ENCODE peak calls at places on chromosomes 2 and 18, in eight cellular contexts. One of them, this sample, is unnamed.
A peak's percentile ranks its signal among the peaks of the same experiment; 100 is the strongest.

GRCh38 chr2:100182494-100183355 is 40.3 kb upstream of the AFF3 start:
- DNase-seq in stomach: no peak
- DNase-seq in IMR-90: peak; percentile 13
- DNase-seq in brain microvascular endothelial cell: no peak
- DNase-seq in A549: no peak
- DNase-seq in psoas muscle: no peak
- DNase-seq in AG04450: no peak
- DNase-seq in heart right ventricle: peak; percentile 47
- DNase-seq in this sample: no peak

GRCh38 chr2:217105733-217106649 is 246.1 kb upstream of the TNP1 start:
- DNase-seq in A549: peak; percentile 86
- DNase-seq in brain microvascular endothelial cell: peak; percentile 88
- DNase-seq in psoas muscle: no peak
- DNase-seq in stomach: no peak
- DNase-seq in IMR-90: peak; percentile 95
- DNase-seq in heart right ventricle: no peak
- DNase-seq in AG04450: peak; percentile 81
- DNase-seq in this sample: peak; percentile 87

GRCh38 chr2:45166229-45166890 is 157.1 kb upstream of the SIX2 start:
- DNase-seq in psoas muscle: no peak
- DNase-seq in stomach: no peak
- DNase-seq in A549: no peak
- DNase-seq in AG04450: no peak
- DNase-seq in heart right ventricle: no peak
- DNase-seq in brain microvascular endothelial cell: no peak
- DNase-seq in IMR-90: no peak
- DNase-seq in this sample: no peak

GRCh38 chr2:222196159-222196558 is 102.6 kb downstream of the PAX3 start:
- DNase-seq in IMR-90: no peak
- DNase-seq in psoas muscle: no peak
- DNase-seq in AG04450: no peak
- DNase-seq in stomach: no peak
- DNase-seq in brain microvascular endothelial cell: no peak
- DNase-seq in A549: no peak
- DNase-seq in heart right ventricle: no peak
- DNase-seq in this sample: no peak

GRCh38 chr2:100240386-100240785 is 81.9 kb downstream of the LONRF2 start:
- DNase-seq in brain microvascular endothelial cell: no peak
- DNase-seq in A549: no peak
- DNase-seq in heart right ventricle: no peak
- DNase-seq in IMR-90: no peak
- DNase-seq in stomach: no peak
- DNase-seq in psoas muscle: no peak
- DNase-seq in AG04450: no peak
- DNase-seq in this sample: no peak

GRCh38 chr2:112996635-112997034 is 8.6 kb upstream of the IL36A start:
- DNase-seq in psoas muscle: no peak
- DNase-seq in stomach: no peak
- DNase-seq in AG04450: no peak
- DNase-seq in heart right ventricle: no peak
- DNase-seq in brain microvascular endothelial cell: no peak
- DNase-seq in IMR-90: no peak
- DNase-seq in A549: no peak
- DNase-seq in this sample: no peak

GRCh38 chr18:44986933-44987332 is 306.2 kb downstream of the SETBP1 start:
- DNase-seq in heart right ventricle: no peak
- DNase-seq in AG04450: no peak
- DNase-seq in brain microvascular endothelial cell: no peak
- DNase-seq in stomach: no peak
- DNase-seq in psoas muscle: no peak
- DNase-seq in A549: no peak
- DNase-seq in IMR-90: no peak
- DNase-seq in this sample: no peak

GRCh38 chr2:198347349-198347748 is 543.0 kb downstream of the PLCL1 start:
- DNase-seq in IMR-90: no peak
- DNase-seq in AG04450: no peak
- DNase-seq in psoas muscle: no peak
- DNase-seq in stomach: no peak
- DNase-seq in brain microvascular endothelial cell: peak; percentile 11
- DNase-seq in A549: no peak
- DNase-seq in heart right ventricle: no peak
- DNase-seq in this sample: no peak

GRCh38 chr2:172551266-172551665 is 4.6 kb upstream of the PDK1 start:
- DNase-seq in psoas muscle: no peak
- DNase-seq in AG04450: no peak
- DNase-seq in IMR-90: peak; percentile 41
- DNase-seq in heart right ventricle: no peak
- DNase-seq in stomach: no peak
- DNase-seq in brain microvascular endothelial cell: no peak
- DNase-seq in A549: no peak
- DNase-seq in this sample: no peak

GRCh38 chr2:173326806-173327205 is 27.9 kb upstream of the CDCA7 start:
- DNase-seq in stomach: no peak
- DNase-seq in brain microvascular endothelial cell: no peak
- DNase-seq in IMR-90: peak; percentile 24
- DNase-seq in heart right ventricle: no peak
- DNase-seq in A549: no peak
- DNase-seq in AG04450: no peak
- DNase-seq in psoas muscle: no peak
- DNase-seq in this sample: no peak

GRCh38 chr18:845152-845819 is 33.2 kb upstream of the YES1 start:
- DNase-seq in brain microvascular endothelial cell: peak; percentile 34
- DNase-seq in A549: peak; percentile 73
- DNase-seq in IMR-90: peak; percentile 63
- DNase-seq in AG04450: no peak
- DNase-seq in stomach: no peak
- DNase-seq in heart right ventricle: peak; percentile 43
- DNase-seq in psoas muscle: no peak
- DNase-seq in this sample: peak; percentile 36

GRCh38 chr2:183927367-183928355 is 670.7 kb upstream of the ZNF804A start:
- DNase-seq in psoas muscle: no peak
- DNase-seq in heart right ventricle: no peak
- DNase-seq in AG04450: no peak
- DNase-seq in A549: no peak
- DNase-seq in stomach: no peak
- DNase-seq in brain microvascular endothelial cell: peak; percentile 89
- DNase-seq in IMR-90: peak; percentile 12
- DNase-seq in this sample: peak; percentile 3

GRCh38 chr2:212929116-212929515 is 222.3 kb downstream of the IKZF2 start:
- DNase-seq in AG04450: no peak
- DNase-seq in brain microvascular endothelial cell: no peak
- DNase-seq in stomach: no peak
- DNase-seq in heart right ventricle: no peak
- DNase-seq in IMR-90: no peak
- DNase-seq in psoas muscle: no peak
- DNase-seq in A549: no peak
- DNase-seq in this sample: peak; percentile 44

GRCh38 chr18:25592804-25593360 is 240.9 kb upstream of the ZNF521 start:
- DNase-seq in brain microvascular endothelial cell: no peak
- DNase-seq in psoas muscle: no peak
- DNase-seq in A549: no peak
- DNase-seq in AG04450: no peak
- DNase-seq in stomach: no peak
- DNase-seq in IMR-90: no peak
- DNase-seq in heart right ventricle: no peak
- DNase-seq in this sample: no peak
- H3K27ac ChIP-seq in brain microvascular endothelial cell: no peak overlapping the region
- H3K27ac ChIP-seq in psoas muscle: no peak overlapping the region
- H3K27ac ChIP-seq in A549: no peak overlapping the region
- H3K27ac ChIP-seq in AG04450: no peak overlapping the region
- H3K27ac ChIP-seq in stomach: no peak overlapping the region
- H3K27ac ChIP-seq in IMR-90: no peak overlapping the region
- H3K27ac ChIP-seq in heart right ventricle: no peak overlapping the region
- H3K27ac ChIP-seq in this sample: no peak overlapping the region

GRCh38 chr2:236661762-236662110 is 92.1 kb downstream of the ACKR3 start:
- DNase-seq in psoas muscle: no peak
- DNase-seq in heart right ventricle: no peak
- DNase-seq in stomach: no peak
- DNase-seq in AG04450: no peak
- DNase-seq in A549: no peak
- DNase-seq in brain microvascular endothelial cell: no peak
- DNase-seq in IMR-90: no peak
- DNase-seq in this sample: no peak
- TF ChIP-seq CTCF in psoas muscle: no peak
- TF ChIP-seq CTCF in heart right ventricle: no peak
- TF ChIP-seq CTCF in stomach: no peak
- TF ChIP-seq CTCF in AG04450: no peak
- TF ChIP-seq CTCF in A549: no peak
- TF ChIP-seq CTCF in brain microvascular endothelial cell: no peak
- TF ChIP-seq CTCF in IMR-90: no peak
- TF ChIP-seq CTCF in this sample: no peak

GRCh38 chr2:190084704-190085103 is 22.2 kb upstream of the MSTN start:
- DNase-seq in psoas muscle: no peak
- DNase-seq in AG04450: no peak
- DNase-seq in stomach: no peak
- DNase-seq in heart right ventricle: no peak
- DNase-seq in IMR-90: no peak
- DNase-seq in A549: no peak
- DNase-seq in brain microvascular endothelial cell: no peak
- DNase-seq in this sample: no peak

GRCh38 chr2:190093793-190094192 is 31.3 kb upstream of the MSTN start:
- DNase-seq in psoas muscle: peak; percentile 15
- DNase-seq in A549: no peak
- DNase-seq in heart right ventricle: peak; percentile 22
- DNase-seq in IMR-90: peak; percentile 38
- DNase-seq in stomach: no peak
- DNase-seq in brain microvascular endothelial cell: no peak
- DNase-seq in AG04450: peak; percentile 2
- DNase-seq in this sample: no peak

GRCh38 chr2:190090148-190090547 is 27.6 kb upstream of the MSTN start:
- DNase-seq in IMR-90: no peak
- DNase-seq in A549: no peak
- DNase-seq in heart right ventricle: no peak
- DNase-seq in psoas muscle: no peak
- DNase-seq in AG04450: no peak
- DNase-seq in brain microvascular endothelial cell: no peak
- DNase-seq in stomach: no peak
- DNase-seq in this sample: no peak

GRCh38 chr2:190094471-190094870 is 31.9 kb upstream of the MSTN start:
- DNase-seq in AG04450: no peak
- DNase-seq in brain microvascular endothelial cell: no peak
- DNase-seq in IMR-90: no peak
- DNase-seq in heart right ventricle: no peak
- DNase-seq in stomach: no peak
- DNase-seq in A549: no peak
- DNase-seq in psoas muscle: no peak
- DNase-seq in this sample: no peak

DNA sequence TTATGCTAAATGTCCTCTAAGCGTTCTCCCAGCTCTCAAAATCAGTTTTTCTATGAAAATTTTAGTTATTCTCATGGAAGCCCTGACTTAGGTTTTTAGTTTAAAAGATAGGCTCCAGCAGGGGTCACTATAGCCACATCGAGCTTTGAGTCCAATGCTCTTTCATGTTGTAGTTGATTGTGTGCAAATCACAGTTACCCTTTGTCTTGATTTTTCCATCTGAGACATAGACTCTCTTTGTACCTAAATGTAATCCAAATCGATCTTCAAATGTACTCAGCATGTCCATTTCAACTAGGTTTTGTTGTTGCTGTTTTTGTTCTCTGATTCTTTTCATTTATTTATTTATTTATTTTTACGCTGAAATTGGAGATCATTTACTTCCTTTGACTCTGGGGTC is 26.4 kb upstream of the MSTN start:
- DNase-seq in IMR-90: peak; percentile 71
- DNase-seq in AG04450: peak; percentile 24
- DNase-seq in A549: peak; percentile 71
- DNase-seq in heart right ventricle: peak; percentile 48
- DNase-seq in brain microvascular endothelial cell: peak; percentile 67
- DNase-seq in psoas muscle: peak; percentile 19
- DNase-seq in stomach: peak; percentile 32
- DNase-seq in this sample: peak; percentile 51
- H3K27ac ChIP-seq in IMR-90: no peak overlapping the region
- H3K27ac ChIP-seq in AG04450: no peak overlapping the region
- H3K27ac ChIP-seq in A549: no peak overlapping the region
- H3K27ac ChIP-seq in heart right ventricle: no peak overlapping the region
- H3K27ac ChIP-seq in brain microvascular endothelial cell: no peak overlapping the region
- H3K27ac ChIP-seq in psoas muscle: no peak overlapping the region
- H3K27ac ChIP-seq in stomach: no peak overlapping the region
- H3K27ac ChIP-seq in this sample: no peak overlapping the region

DNA sequence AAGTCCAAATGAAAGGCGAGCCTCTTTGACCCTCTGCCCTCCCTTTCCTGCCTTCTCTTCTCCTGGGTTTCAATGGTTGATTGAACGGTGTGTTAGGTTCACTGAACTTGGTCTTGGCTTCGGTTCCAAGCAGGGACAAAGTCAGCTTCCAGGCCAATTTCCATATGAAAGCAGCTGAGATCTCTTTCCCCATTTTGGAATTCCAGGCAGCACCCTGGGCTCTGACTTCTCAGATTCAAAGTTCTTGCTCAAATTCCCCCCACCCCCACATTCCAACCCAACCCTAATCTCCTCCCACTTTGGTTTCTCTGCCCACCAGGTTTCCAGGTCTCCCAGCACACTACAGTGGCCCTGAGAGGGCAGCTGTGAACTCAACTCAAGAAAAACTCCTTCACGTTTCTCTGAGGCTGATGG is 231.0 kb downstream of the INSIG2 start:
- DNase-seq in IMR-90: no peak
- DNase-seq in brain microvascular endothelial cell: no peak
- DNase-seq in stomach: no peak
- DNase-seq in AG04450: no peak
- DNase-seq in A549: no peak
- DNase-seq in heart right ventricle: no peak
- DNase-seq in psoas muscle: no peak
- DNase-seq in this sample: no peak
- TF ChIP-seq CTCF in IMR-90: no peak
- TF ChIP-seq CTCF in brain microvascular endothelial cell: no peak
- TF ChIP-seq CTCF in stomach: no peak
- TF ChIP-seq CTCF in AG04450: no peak
- TF ChIP-seq CTCF in A549: no peak
- TF ChIP-seq CTCF in heart right ventricle: no peak
- TF ChIP-seq CTCF in psoas muscle: no peak
- TF ChIP-seq CTCF in this sample: no peak

DNA sequence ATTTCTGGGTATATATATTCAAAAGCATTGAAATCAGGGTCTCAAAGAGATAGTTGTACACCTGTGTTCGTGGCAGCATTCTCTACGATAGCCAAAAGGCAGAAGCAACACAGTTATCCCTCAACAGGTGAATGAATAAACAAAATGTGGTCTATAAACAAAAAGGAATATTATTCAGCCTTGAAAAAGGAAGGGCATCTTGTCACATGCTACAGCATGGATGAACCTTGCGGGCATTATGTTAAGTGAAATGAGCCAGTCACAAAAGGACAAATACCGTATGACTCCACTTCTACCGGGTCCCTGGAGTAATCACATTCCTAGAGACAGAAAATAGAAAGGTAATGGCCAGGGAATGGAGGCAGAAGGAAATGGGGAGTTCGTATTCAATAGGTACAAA is 228.8 kb downstream of the SH3BP4 start:
- DNase-seq in heart right ventricle: no peak
- DNase-seq in psoas muscle: no peak
- DNase-seq in IMR-90: no peak
- DNase-seq in AG04450: no peak
- DNase-seq in brain microvascular endothelial cell: no peak
- DNase-seq in stomach: no peak
- DNase-seq in A549: no peak
- DNase-seq in this sample: no peak
- H3K27ac ChIP-seq in heart right ventricle: no peak overlapping the region
- H3K27ac ChIP-seq in psoas muscle: no peak overlapping the region
- H3K27ac ChIP-seq in IMR-90: no peak overlapping the region
- H3K27ac ChIP-seq in AG04450: no peak overlapping the region
- H3K27ac ChIP-seq in brain microvascular endothelial cell: no peak overlapping the region
- H3K27ac ChIP-seq in stomach: no peak overlapping the region
- H3K27ac ChIP-seq in A549: no peak overlapping the region
- H3K27ac ChIP-seq in this sample: no peak overlapping the region

This sample was measured in RWPE1.